ENCODE peak calls at places on chromosomes 1 and 21, in five cellular contexts. D, Y, I, P and C are unnamed samples. For H3K4me1, the result is how much of the 10 kb centered on the place peaks cover.

GRCh38 chr1:8040586-8040985 is 14.5 kb upstream of the ERRFI1 start:
- DNase-seq in D (peak), Y (peak), I (peak), P (peak), C (peak)

GRCh38 chr1:79264975-79265818 is 258.7 kb upstream of the ADGRL4 start:
- DNase-seq in D (no peak), Y (no peak), I (no peak), P (no peak), C (no peak)

GRCh38 chr1:226575436-226576390 is 27.1 kb downstream of the STUM start:
- DNase-seq in D (no peak), Y (no peak), I (no peak), P (no peak), C (no peak)

GRCh38 chr1:115927971-115928370 is 48.3 kb upstream of the SLC22A15 start:
- DNase-seq in D (no peak), Y (no peak), I (no peak), P (no peak), C (no peak)

GRCh38 chr21:15850645-15851044 is 120.9 kb downstream of the USP25 start:
- DNase-seq in D (no peak), Y (no peak), I (no peak), P (no peak), C (no peak)

GRCh38 chr1:202187040-202187671 is 6.4 kb upstream of the LGR6 start:
- DNase-seq in D (no peak), Y (no peak), I (peak), P (no peak), C (no peak)

GRCh38 chr1:218165687-218166088 is 119.4 kb upstream of the RRP15 start:
- DNase-seq in D (no peak), Y (no peak), I (no peak), P (no peak), C (no peak)

GRCh38 chr1:8421721-8422120 is 103.8 kb downstream of the SLC45A1 start:
- DNase-seq in D (no peak), Y (no peak), I (no peak), P (no peak), C (no peak)

GRCh38 chr1:37255111-37255795 is 219.1 kb upstream of the ZC3H12A start:
- DNase-seq in D (no peak), Y (peak), I (no peak), P (peak), C (no peak)

GRCh38 chr21:33434770-33435360 is 31.7 kb downstream of the IFNGR2 start:
- DNase-seq in D (no peak), Y (no peak), I (no peak), P (peak), C (no peak)

GRCh38 chr1:8908388-8909151 is 30.1 kb upstream of the ENO1 start:
- DNase-seq in D (no peak), Y (no peak), I (no peak), P (no peak), C (no peak)

GRCh38 chr1:67850611-67851075 is 17.4 kb upstream of the GNG12 start:
- DNase-seq in D (peak), Y (peak), I (peak), P (peak), C (no peak)

DNA sequence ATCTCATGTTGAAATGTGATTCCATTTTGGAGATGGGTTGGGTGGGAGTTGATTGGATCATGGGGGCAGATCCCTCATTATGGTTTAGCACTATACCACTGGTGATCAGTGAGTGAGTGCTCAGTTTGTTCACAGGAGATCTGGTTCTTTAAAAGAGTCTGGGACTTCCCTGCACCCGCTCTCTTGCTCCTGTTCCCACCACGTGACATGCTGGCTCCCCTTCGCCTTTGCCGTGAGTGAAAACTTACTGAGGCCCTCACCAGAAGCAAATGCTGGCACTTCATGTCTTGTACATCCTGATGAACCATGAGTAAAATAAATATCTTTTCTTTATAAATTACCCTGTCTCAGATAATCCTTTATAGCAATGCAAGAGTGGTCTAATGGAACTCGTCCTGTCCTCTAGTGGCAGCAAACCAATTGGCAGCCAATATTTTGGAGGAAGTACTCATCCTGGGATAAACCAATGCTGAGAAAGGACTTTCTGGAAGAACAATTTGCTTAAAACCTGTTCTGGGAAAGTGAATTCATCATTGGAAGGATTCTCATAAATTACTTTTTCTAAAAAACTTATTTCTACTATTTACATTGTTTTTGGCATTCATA is 27.8 kb upstream of the CYP4A11 start:
- DNase-seq in D (no peak), Y (no peak), I (no peak), P (no peak), C (no peak)
- TF ChIP-seq CTCF in D (no peak), Y (no peak), I (no peak), P (no peak), C (no peak)

DNA sequence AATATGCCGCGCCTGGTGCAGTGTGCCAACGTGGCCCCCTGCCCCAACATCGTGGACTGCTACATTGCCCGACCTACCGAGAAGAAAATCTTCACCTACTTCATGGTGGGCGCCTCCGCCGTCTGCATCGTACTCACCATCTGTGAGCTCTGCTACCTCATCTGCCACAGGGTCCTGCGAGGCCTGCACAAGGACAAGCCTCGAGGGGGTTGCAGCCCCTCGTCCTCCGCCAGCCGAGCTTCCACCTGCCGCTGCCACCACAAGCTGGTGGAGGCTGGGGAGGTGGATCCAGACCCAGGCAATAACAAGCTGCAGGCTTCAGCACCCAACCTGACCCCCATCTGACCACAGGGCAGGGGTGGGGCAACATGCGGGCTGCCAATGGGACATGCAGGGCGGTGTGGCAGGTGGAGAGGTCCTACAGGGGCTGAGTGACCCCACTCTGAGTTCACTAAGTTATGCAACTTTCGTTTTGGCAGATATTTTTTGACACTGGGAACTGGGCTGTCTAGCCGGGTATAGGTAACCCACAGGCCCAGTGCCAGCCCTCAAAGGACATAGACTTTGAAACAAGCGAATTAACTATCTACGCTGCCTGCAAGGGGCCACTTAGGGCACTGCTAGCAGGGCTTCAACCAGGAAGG is 4.3 kb downstream of the GJB3 start:
- DNase-seq in D (no peak), Y (no peak), I (no peak), P (no peak), C (no peak)
- H3K4me1 ChIP-seq in D (under half), Y (under half), I (under half), P (under half), C (under half)

GRCh38 chr1:160534823-160535605 is 12.0 kb upstream of the SLAMF6 start:
- DNase-seq in D (no peak), Y (no peak), I (no peak), P (no peak), C (no peak)
- TF ChIP-seq CTCF in D (no peak), Y (no peak), I (no peak), P (no peak), C (no peak)

DNA sequence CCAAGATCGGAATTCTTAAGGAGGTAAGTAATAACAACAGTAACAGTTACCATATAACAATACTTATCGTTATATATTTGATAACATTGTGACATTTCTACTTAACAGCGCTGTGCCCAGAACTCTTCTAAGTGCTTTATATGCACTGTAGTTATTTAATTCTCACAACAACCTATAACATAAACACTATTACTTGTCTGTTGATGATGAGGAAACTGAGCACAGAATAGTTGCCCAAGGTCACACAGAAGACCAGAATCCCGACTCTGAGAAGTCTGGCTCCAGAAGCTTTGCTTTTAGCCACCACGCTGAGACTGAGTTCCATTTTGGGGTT is 2.4 kb upstream of the ANXA9 start:
- DNase-seq in D (no peak), Y (no peak), I (no peak), P (no peak), C (no peak)
- H3K4me1 ChIP-seq in D (under half), Y (under half), I (under half), P (half or more), C (under half)

DNA sequence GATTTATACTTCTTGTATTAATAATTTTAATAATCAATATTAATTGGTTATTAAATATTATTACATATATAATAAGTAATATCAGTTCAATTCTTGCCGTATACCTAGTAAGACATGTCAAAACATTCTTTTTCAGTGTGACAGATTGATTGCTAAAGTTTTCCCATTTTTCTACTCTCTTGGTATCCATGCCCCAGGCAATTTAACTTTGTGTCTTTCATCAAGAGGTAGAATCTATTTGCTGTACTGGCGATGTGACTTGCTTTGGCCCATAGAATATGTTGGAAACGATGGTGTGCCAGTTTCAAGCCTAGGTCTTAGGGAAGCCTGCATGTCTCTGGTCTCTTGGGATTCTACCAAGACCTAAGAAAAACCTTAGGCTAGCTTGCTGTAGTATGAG is 436.1 kb upstream of the ADAMTS5 start:
- DNase-seq in D (no peak), Y (no peak), I (no peak), P (no peak), C (no peak)
- TF ChIP-seq CTCF in D (no peak), Y (no peak), I (no peak), P (no peak), C (no peak)

GRCh38 chr21:46552865-46553379 is 52.0 kb downstream of the S100B start:
- DNase-seq in D (no peak), Y (no peak), I (no peak), P (no peak), C (no peak)
- H3K4me1 ChIP-seq in D (under half), Y (under half), I (under half), P (under half), C (under half)

DNA sequence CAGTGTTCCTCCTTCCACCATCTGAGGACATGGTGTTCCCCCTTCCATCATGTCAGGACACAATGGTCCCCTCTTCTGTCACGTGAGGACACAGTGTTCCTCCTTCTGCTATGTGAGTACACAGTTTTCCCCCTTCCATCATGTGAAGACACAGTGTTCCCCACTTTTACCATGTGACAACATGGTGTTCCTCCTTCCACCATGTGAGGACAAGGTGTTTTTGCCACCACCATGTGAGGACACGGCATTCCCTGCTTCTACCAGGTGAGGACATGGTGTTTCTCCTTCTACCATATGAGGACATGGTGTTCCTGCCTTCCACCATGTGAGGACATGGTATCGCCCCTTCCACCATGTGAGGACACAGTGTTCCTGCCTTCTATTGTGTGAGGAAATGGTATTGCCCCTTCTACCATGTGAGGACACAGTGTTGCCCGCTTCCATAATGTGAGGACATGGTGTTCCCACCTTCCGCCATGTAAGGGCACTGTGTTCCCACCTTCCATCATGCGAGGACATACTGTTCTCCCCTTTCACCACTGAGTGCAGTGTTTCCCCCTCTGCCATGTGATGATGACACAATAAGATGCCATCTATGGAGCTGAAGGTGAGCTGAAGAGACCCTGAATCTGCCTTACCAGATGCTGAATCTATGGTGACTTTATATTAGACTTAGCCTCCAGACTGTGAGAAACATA is 132.3 kb downstream of the FCRL5 start:
- DNase-seq in D (no peak), Y (no peak), I (no peak), P (no peak), C (no peak)
- TF ChIP-seq CTCF in D (no peak), Y (no peak), I (no peak), P (no peak), C (no peak)